ENCODE peak calls at places on chromosomes 16 and 17, in five cellular contexts. R is keratinocyte; M is CD8-positive, alpha-beta memory T cell; X is A549; K is uterus. F is an unnamed sample.

GRCh38 chr16:15690296-15690695 is 40.3 kb downstream of the NDE1 start:
- DNase-seq in M (no peak), R (no peak), K (no peak), X (no peak), F (no peak)

GRCh38 chr17:45311762-45312476 is 4.9 kb downstream of the MAP3K14 start:
- DNase-seq in X (peak), R (peak), M (peak), K (peak), F (peak)

GRCh38 chr17:40530988-40531971 is 29.9 kb upstream of the TNS4 start:
- DNase-seq in M (peak), R (no peak), K (peak), X (no peak), F (no peak)

GRCh38 chr16:88905563-88905962 is 39.1 kb upstream of the PABPN1L start:
- DNase-seq in X (peak), M (no peak), K (no peak), R (no peak), F (peak)

GRCh38 chr16:87970206-87970605 is 19.0 kb downstream of the BANP start:
- DNase-seq in R (no peak), X (no peak), K (no peak), M (no peak), F (peak)

GRCh38 chr16:14102925-14103720 is 32.0 kb downstream of the MRTFB start:
- DNase-seq in M (no peak), X (no peak), R (no peak), K (no peak), F (no peak)

GRCh38 chr16:16010194-16010593 is 60.8 kb downstream of the ABCC1 start:
- DNase-seq in X (no peak), M (no peak), K (no peak), R (no peak), F (no peak)

GRCh38 chr17:7404737-7405412 is 978 bp upstream of the TMEM256 start:
- DNase-seq in M (no peak), X (no peak), K (peak), R (no peak), F (peak)

GRCh38 chr17:55965051-55965450 is 188.2 kb upstream of the ANKFN1 start:
- DNase-seq in K (no peak), M (no peak), X (peak), R (no peak), F (no peak)

GRCh38 chr17:57999496-58000017 is 7.5 kb downstream of the SRSF1 start:
- DNase-seq in X (peak), R (no peak), K (no peak), M (peak), F (peak)

GRCh38 chr16:75267631-75268264 is 16.3 kb upstream of the BCAR1 start:
- DNase-seq in X (peak), R (no peak), K (no peak), M (no peak), F (no peak)

GRCh38 chr16:23595951-23596720 is at the start of gene NDUFAB1:
- DNase-seq in K (peak), M (peak), X (peak), R (peak), F (peak)

GRCh38 chr17:73262676-73263642 is 1.3 kb upstream of the CPSF4L start:
- DNase-seq in K (no peak), R (no peak), M (no peak), X (no peak), F (no peak)

GRCh38 chr17:42676424-42677011 is at the start of gene PLEKHH3:
- DNase-seq in X (no peak), M (peak), R (no peak), K (no peak), F (no peak)

GRCh38 chr17:42674755-42675347 is 1.9 kb downstream of the PLEKHH3 start:
- DNase-seq in R (no peak), M (no peak), X (no peak), K (no peak), F (no peak)

GRCh38 chr17:42675984-42676423 is 790 bp downstream of the PLEKHH3 start:
- DNase-seq in R (no peak), K (peak), M (no peak), X (peak), F (peak)

GRCh38 chr17:42673885-42674754 is 2.7 kb downstream of the PLEKHH3 start:
- DNase-seq in X (peak), R (no peak), K (peak), M (no peak), F (peak)

DNA sequence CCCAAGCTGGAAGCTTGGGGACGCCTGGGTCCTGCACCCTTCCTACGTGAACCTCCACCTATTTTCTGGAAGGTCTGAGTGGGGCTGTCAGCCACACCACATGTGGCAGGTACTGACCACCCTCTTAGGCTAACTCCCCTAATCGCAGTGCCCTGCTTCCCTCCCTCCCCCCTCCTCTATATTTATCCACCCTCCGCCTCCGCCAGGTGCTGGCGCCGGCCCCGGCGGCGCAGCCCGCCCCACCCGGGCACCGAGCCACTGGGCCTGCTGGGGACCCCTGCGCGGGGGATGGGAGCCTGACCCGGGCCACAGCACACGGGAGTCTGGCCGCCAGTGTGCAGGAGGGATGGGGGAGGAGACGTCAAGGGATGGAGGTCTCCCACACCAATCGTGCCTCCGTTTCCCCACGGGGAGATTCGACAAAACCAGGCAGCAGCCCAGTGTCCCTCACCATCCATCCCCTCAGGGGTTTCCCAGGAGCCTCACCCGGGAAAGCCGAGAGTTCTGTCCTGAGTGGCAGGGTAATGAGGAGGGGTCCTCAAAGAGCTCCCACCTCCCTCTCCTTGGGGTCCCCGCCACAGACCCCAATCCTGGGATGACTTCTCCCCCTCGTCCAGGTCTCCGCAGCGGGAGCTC is 1.3 kb downstream of the PLEKHH3 start:
- DNase-seq in R (no peak), M (no peak), K (no peak), X (no peak), F (peak)
- H3K27ac ChIP-seq in R (no peak), M (peak), K (peak), X (peak), F (peak)

DNA sequence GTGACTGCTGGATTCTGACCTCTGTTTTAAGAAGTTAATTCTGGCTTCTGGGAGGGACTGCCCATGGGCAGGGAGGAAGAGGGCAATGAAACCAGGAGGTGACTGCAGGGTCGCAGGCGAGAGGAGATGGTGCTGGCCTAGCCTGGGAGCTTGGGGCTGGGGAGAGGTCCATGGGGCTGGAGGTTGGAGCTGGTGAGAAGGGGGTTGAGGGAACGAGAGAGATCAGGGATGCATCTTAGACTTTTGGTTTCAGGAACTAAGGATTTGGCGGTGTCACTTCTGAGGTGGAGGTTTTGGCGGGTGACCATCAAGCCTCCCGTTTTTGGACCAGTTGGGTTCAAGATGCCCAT is 64.6 kb downstream of the NKD1 start:
- DNase-seq in R (no peak), K (no peak), X (no peak), M (no peak), F (no peak)
- H3K27ac ChIP-seq in R (no peak), K (peak), X (no peak), M (no peak), F (no peak)

GRCh38 chr17:17472333-17472920 is 4.4 kb upstream of the MED9 start:
- DNase-seq in M (no peak), R (no peak), X (no peak), K (no peak), F (no peak)
- H3K27ac ChIP-seq in M (no peak), R (no peak), X (no peak), K (no peak), F (no peak)

GRCh38 chr17:38456031-38456815 is 28.0 kb downstream of the ARHGAP23 start:
- DNase-seq in X (no peak), K (no peak), M (no peak), R (no peak), F (no peak)
- H3K27ac ChIP-seq in X (peak), K (peak), M (no peak), R (no peak), F (peak)

DNA sequence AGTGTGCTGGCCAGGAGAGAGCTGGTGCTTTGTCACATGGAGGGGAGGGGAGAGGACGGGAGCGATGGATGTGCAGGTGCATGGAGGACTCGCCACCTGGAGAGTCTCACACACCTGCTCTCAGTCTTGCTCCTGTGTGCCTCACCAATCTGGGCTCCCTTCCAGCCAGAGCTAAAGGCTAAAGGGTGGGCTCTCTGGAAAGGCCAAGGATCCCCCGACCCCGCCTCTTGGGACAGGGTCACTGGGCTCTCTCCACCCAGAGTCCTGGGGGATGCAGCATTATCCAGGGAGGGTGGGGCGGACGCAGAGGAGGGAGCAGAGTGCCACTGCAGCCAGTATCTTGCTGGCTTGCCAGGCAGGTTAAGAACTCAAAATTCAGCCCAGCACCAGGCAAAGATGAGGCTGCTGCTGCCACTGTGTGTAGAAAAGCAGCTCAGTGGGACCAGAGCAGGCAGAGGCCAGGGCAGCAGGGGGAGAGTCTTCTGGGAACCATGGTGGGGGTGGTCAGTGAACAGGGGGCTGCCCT is 5.4 kb upstream of the STAT5B start:
- DNase-seq in K (no peak), X (no peak), M (no peak), R (no peak), F (no peak)
- H3K27ac ChIP-seq in K (no peak), X (no peak), M (no peak), R (no peak), F (no peak)

GRCh38 chr17:48549909-48550308 is 5.0 kb upstream of the HOXB2 start:
- DNase-seq in M (no peak), K (no peak), X (no peak), R (no peak), F (no peak)

GRCh38 chr17:48546924-48547838 is 2.3 kb upstream of the HOXB2 start:
- DNase-seq in M (no peak), K (peak), R (no peak), X (no peak), F (peak)

GRCh38 chr17:48547839-48548686 is 3.2 kb upstream of the HOXB2 start:
- DNase-seq in K (no peak), R (no peak), M (no peak), X (no peak), F (no peak)

GRCh38 chr17:48550313-48551205 is 5.7 kb upstream of the HOXB2 start:
- DNase-seq in X (no peak), M (no peak), K (no peak), R (no peak), F (no peak)

DNA sequence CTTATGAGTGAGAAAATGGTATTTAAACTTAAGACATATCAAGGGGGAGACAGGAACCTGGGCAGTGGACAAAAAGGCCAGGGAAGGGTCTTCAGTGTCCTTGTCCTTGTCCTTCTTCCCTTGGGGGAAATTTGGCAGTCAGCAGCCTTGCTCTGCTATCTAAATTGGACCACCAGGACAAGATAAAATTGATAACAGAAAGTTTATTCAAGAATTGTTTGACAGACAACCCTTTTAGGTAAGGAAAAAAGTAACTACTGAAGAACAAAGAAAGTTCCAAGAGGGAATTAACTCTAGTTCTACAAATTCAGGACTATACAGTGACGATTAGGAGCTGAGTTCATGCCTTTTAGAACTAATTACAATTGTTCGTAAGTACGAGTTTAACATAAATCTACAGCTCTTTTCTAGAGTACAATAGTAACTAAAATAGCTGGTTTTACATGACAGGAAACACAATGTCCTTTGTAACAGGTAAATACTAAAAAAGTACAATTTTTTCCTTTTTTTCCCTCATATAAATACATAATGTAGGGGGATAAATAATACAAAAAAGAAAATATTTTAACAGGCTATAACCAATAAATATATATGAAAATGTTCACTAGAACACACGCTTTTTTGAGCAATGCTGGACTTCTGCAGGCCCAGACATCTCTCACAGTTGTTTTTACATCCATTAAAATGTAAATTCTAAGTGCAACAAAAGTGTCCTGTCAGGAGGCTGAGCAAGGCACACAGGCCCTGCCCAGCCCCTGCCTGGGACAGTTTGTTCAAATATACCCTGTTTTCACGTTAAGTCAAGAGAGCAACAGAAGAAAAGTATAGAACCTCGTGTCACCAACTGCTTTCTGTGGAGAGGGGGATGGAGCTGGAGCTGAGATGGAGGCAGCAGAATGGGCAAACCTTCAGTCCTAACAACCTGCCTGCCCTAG is 4.0 kb upstream of the HOXB2 start:
- DNase-seq in X (no peak), K (no peak), R (no peak), M (no peak), F (no peak)
- H3K27ac ChIP-seq in X (no peak), K (peak), R (no peak), M (peak), F (peak)

F was measured in cardiac muscle cell.